ENCODE peak calls at places on chromosomes 12 and 14, in eight cellular contexts. One of them, this sample, is unnamed.

GRCh38 chr14:98888281-98888680 is 383.7 kb downstream of the BCL11B start:
- DNase-seq in mammary epithelial cell: no peak
- DNase-seq in amygdala: no peak
- DNase-seq in retina: no peak
- DNase-seq in NCI-H1417 treated with DMSO at 0.1 percent for 48 hours: no peak
- DNase-seq in AG08395: no peak
- DNase-seq in endothelial cell of umbilical vein: no peak
- DNase-seq in stimulated activated CD4-positive, alpha-beta T cell treated with anti-CD3 and anti-CD28 coated beads, Interleukin-1b, Interleukin-23, amount 100 ng/mL, for 48 hours: no peak
- DNase-seq in this sample: no peak

GRCh38 chr12:100573499-100574261 is at the start of gene GAS2L3:
- DNase-seq in retina: peak
- DNase-seq in mammary epithelial cell: peak
- DNase-seq in endothelial cell of umbilical vein: peak
- DNase-seq in AG08395: peak
- DNase-seq in NCI-H1417 treated with DMSO at 0.1 percent for 48 hours: peak
- DNase-seq in amygdala: peak
- DNase-seq in stimulated activated CD4-positive, alpha-beta T cell treated with anti-CD3 and anti-CD28 coated beads, Interleukin-1b, Interleukin-23, amount 100 ng/mL, for 48 hours: peak
- DNase-seq in this sample: peak

GRCh38 chr14:28461379-28461778 is 305.2 kb upstream of the FOXG1 start:
- DNase-seq in stimulated activated CD4-positive, alpha-beta T cell treated with anti-CD3 and anti-CD28 coated beads, Interleukin-1b, Interleukin-23, amount 100 ng/mL, for 48 hours: no peak
- DNase-seq in NCI-H1417 treated with DMSO at 0.1 percent for 48 hours: no peak
- DNase-seq in amygdala: no peak
- DNase-seq in endothelial cell of umbilical vein: no peak
- DNase-seq in mammary epithelial cell: peak
- DNase-seq in retina: no peak
- DNase-seq in AG08395: no peak
- DNase-seq in this sample: no peak

GRCh38 chr14:71931492-71932228 is 569 bp upstream of the RGS6 start:
- DNase-seq in amygdala: no peak
- DNase-seq in mammary epithelial cell: no peak
- DNase-seq in AG08395: no peak
- DNase-seq in stimulated activated CD4-positive, alpha-beta T cell treated with anti-CD3 and anti-CD28 coated beads, Interleukin-1b, Interleukin-23, amount 100 ng/mL, for 48 hours: no peak
- DNase-seq in NCI-H1417 treated with DMSO at 0.1 percent for 48 hours: no peak
- DNase-seq in retina: peak
- DNase-seq in endothelial cell of umbilical vein: no peak
- DNase-seq in this sample: no peak

GRCh38 chr12:106673151-106673550 is 90.3 kb downstream of the RFX4 start:
- DNase-seq in amygdala: no peak
- DNase-seq in AG08395: no peak
- DNase-seq in NCI-H1417 treated with DMSO at 0.1 percent for 48 hours: no peak
- DNase-seq in stimulated activated CD4-positive, alpha-beta T cell treated with anti-CD3 and anti-CD28 coated beads, Interleukin-1b, Interleukin-23, amount 100 ng/mL, for 48 hours: no peak
- DNase-seq in retina: peak
- DNase-seq in endothelial cell of umbilical vein: no peak
- DNase-seq in mammary epithelial cell: no peak
- DNase-seq in this sample: no peak

GRCh38 chr14:98177551-98177950 is 1094.4 kb downstream of the BCL11B start:
- DNase-seq in AG08395: no peak
- DNase-seq in endothelial cell of umbilical vein: no peak
- DNase-seq in amygdala: no peak
- DNase-seq in mammary epithelial cell: no peak
- DNase-seq in retina: no peak
- DNase-seq in NCI-H1417 treated with DMSO at 0.1 percent for 48 hours: no peak
- DNase-seq in stimulated activated CD4-positive, alpha-beta T cell treated with anti-CD3 and anti-CD28 coated beads, Interleukin-1b, Interleukin-23, amount 100 ng/mL, for 48 hours: peak
- DNase-seq in this sample: no peak

GRCh38 chr14:98140862-98141261 is 1131.1 kb downstream of the BCL11B start:
- DNase-seq in mammary epithelial cell: no peak
- DNase-seq in stimulated activated CD4-positive, alpha-beta T cell treated with anti-CD3 and anti-CD28 coated beads, Interleukin-1b, Interleukin-23, amount 100 ng/mL, for 48 hours: no peak
- DNase-seq in AG08395: no peak
- DNase-seq in endothelial cell of umbilical vein: no peak
- DNase-seq in retina: no peak
- DNase-seq in amygdala: no peak
- DNase-seq in NCI-H1417 treated with DMSO at 0.1 percent for 48 hours: no peak
- DNase-seq in this sample: no peak

GRCh38 chr12:46264057-46264456 is 4.8 kb downstream of the SLC38A1 start:
- DNase-seq in stimulated activated CD4-positive, alpha-beta T cell treated with anti-CD3 and anti-CD28 coated beads, Interleukin-1b, Interleukin-23, amount 100 ng/mL, for 48 hours: no peak
- DNase-seq in mammary epithelial cell: peak
- DNase-seq in retina: no peak
- DNase-seq in endothelial cell of umbilical vein: no peak
- DNase-seq in NCI-H1417 treated with DMSO at 0.1 percent for 48 hours: no peak
- DNase-seq in AG08395: no peak
- DNase-seq in amygdala: no peak
- DNase-seq in this sample: no peak

GRCh38 chr14:75205586-75205985 is 29.2 kb upstream of the TMED10 start:
- DNase-seq in NCI-H1417 treated with DMSO at 0.1 percent for 48 hours: no peak
- DNase-seq in AG08395: peak
- DNase-seq in amygdala: no peak
- DNase-seq in stimulated activated CD4-positive, alpha-beta T cell treated with anti-CD3 and anti-CD28 coated beads, Interleukin-1b, Interleukin-23, amount 100 ng/mL, for 48 hours: peak
- DNase-seq in endothelial cell of umbilical vein: peak
- DNase-seq in mammary epithelial cell: peak
- DNase-seq in retina: no peak
- DNase-seq in this sample: no peak

GRCh38 chr12:119693006-119693405 is 25.1 kb downstream of the PRKAB1 start:
- DNase-seq in endothelial cell of umbilical vein: peak
- DNase-seq in AG08395: peak
- DNase-seq in mammary epithelial cell: peak
- DNase-seq in retina: no peak
- DNase-seq in amygdala: no peak
- DNase-seq in NCI-H1417 treated with DMSO at 0.1 percent for 48 hours: no peak
- DNase-seq in stimulated activated CD4-positive, alpha-beta T cell treated with anti-CD3 and anti-CD28 coated beads, Interleukin-1b, Interleukin-23, amount 100 ng/mL, for 48 hours: no peak
- DNase-seq in this sample: no peak

GRCh38 chr12:104738841-104739642 is 219.0 kb downstream of the SLC41A2 start:
- DNase-seq in amygdala: no peak
- DNase-seq in stimulated activated CD4-positive, alpha-beta T cell treated with anti-CD3 and anti-CD28 coated beads, Interleukin-1b, Interleukin-23, amount 100 ng/mL, for 48 hours: no peak
- DNase-seq in retina: no peak
- DNase-seq in NCI-H1417 treated with DMSO at 0.1 percent for 48 hours: no peak
- DNase-seq in AG08395: no peak
- DNase-seq in mammary epithelial cell: no peak
- DNase-seq in endothelial cell of umbilical vein: no peak
- DNase-seq in this sample: no peak

GRCh38 chr12:123075591-123076171 is 75.2 kb downstream of the PITPNM2 start:
- DNase-seq in NCI-H1417 treated with DMSO at 0.1 percent for 48 hours: no peak
- DNase-seq in retina: peak
- DNase-seq in stimulated activated CD4-positive, alpha-beta T cell treated with anti-CD3 and anti-CD28 coated beads, Interleukin-1b, Interleukin-23, amount 100 ng/mL, for 48 hours: peak
- DNase-seq in amygdala: no peak
- DNase-seq in AG08395: peak
- DNase-seq in mammary epithelial cell: no peak
- DNase-seq in endothelial cell of umbilical vein: no peak
- DNase-seq in this sample: no peak

GRCh38 chr12:11836282-11836963 is 186.9 kb downstream of the ETV6 start:
- DNase-seq in mammary epithelial cell: no peak
- DNase-seq in AG08395: no peak
- DNase-seq in NCI-H1417 treated with DMSO at 0.1 percent for 48 hours: no peak
- DNase-seq in amygdala: no peak
- DNase-seq in retina: peak
- DNase-seq in stimulated activated CD4-positive, alpha-beta T cell treated with anti-CD3 and anti-CD28 coated beads, Interleukin-1b, Interleukin-23, amount 100 ng/mL, for 48 hours: peak
- DNase-seq in endothelial cell of umbilical vein: no peak
- DNase-seq in this sample: peak

GRCh38 chr12:71475280-71475679 is 35.7 kb downstream of the LGR5 start:
- DNase-seq in endothelial cell of umbilical vein: no peak
- DNase-seq in amygdala: no peak
- DNase-seq in NCI-H1417 treated with DMSO at 0.1 percent for 48 hours: no peak
- DNase-seq in stimulated activated CD4-positive, alpha-beta T cell treated with anti-CD3 and anti-CD28 coated beads, Interleukin-1b, Interleukin-23, amount 100 ng/mL, for 48 hours: no peak
- DNase-seq in AG08395: peak
- DNase-seq in retina: peak
- DNase-seq in mammary epithelial cell: no peak
- DNase-seq in this sample: no peak

This sample was measured in GM12892.